ENCODE peak calls at places on chromosomes 1 and 21, in eight cellular contexts. M, N, G, Z, K, C, F and L are unnamed samples.

GRCh38 chr1:205706601-205707502 is 26.5 kb upstream of the SLC45A3 start:
- DNase-seq in M (no peak), N (peak), G (no peak), Z (no peak), K (no peak), C (no peak), F (no peak), L (no peak)

GRCh38 chr1:10724948-10725852 is 71.2 kb downstream of the CASZ1 start:
- DNase-seq in M (peak), N (no peak), G (no peak), Z (no peak), K (no peak), C (no peak), F (no peak), L (peak)

GRCh38 chr1:246760426-246761347 is 36.5 kb downstream of the SCCPDH start:
- DNase-seq in M (no peak), N (no peak), G (no peak), Z (no peak), K (no peak), C (no peak), F (no peak), L (no peak)

GRCh38 chr21:25360593-25360992 is 246.7 kb downstream of the MRPL39 start:
- DNase-seq in M (no peak), N (no peak), G (no peak), Z (no peak), K (no peak), C (no peak), F (no peak), L (no peak)

GRCh38 chr1:21342961-21343838 is 52.9 kb upstream of the ECE1 start:
- DNase-seq in M (no peak), N (no peak), G (no peak), Z (no peak), K (no peak), C (peak), F (no peak), L (no peak)

GRCh38 chr1:93614550-93615200 is 67.0 kb downstream of the BCAR3 start:
- DNase-seq in M (no peak), N (peak), G (no peak), Z (no peak), K (no peak), C (no peak), F (no peak), L (peak)

GRCh38 chr1:153991151-153991472 is 550 bp downstream of the RPS27 start:
- DNase-seq in M (no peak), N (peak), G (no peak), Z (no peak), K (no peak), C (no peak), F (no peak), L (no peak)

GRCh38 chr1:30714025-30714424 is 9.4 kb downstream of the MATN1 start:
- DNase-seq in M (no peak), N (no peak), G (no peak), Z (no peak), K (no peak), C (no peak), F (no peak), L (no peak)

GRCh38 chr1:230351516-230351915 is 74.6 kb downstream of the PGBD5 start:
- DNase-seq in M (no peak), N (no peak), G (no peak), Z (no peak), K (no peak), C (no peak), F (no peak), L (no peak)

GRCh38 chr1:193614817-193615216 is 428.4 kb upstream of the B3GALT2 start:
- DNase-seq in M (peak), N (peak), G (no peak), Z (no peak), K (no peak), C (peak), F (no peak), L (peak)

GRCh38 chr1:201499795-201500669 is 6.9 kb downstream of the CSRP1 start:
- DNase-seq in M (no peak), N (peak), G (no peak), Z (no peak), K (peak), C (no peak), F (no peak), L (no peak)

GRCh38 chr1:202367200-202367742 is 18.8 kb downstream of the PPP1R12B start:
- DNase-seq in M (no peak), N (no peak), G (no peak), Z (no peak), K (no peak), C (no peak), F (no peak), L (peak)

GRCh38 chr1:88736633-88737248 is 52.7 kb downstream of the PKN2 start:
- DNase-seq in M (peak), N (peak), G (peak), Z (no peak), K (no peak), C (peak), F (peak), L (peak)

GRCh38 chr1:198128528-198128927 is 28.3 kb upstream of the NEK7 start:
- DNase-seq in M (peak), N (peak), G (no peak), Z (no peak), K (no peak), C (no peak), F (no peak), L (peak)